ENCODE peak calls at places on chromosomes 7 and 10, in nine cellular contexts. V is activated CD4-positive, alpha-beta T cell treated with anti-CD3 and anti-CD28 coated beads, Interleukin-2, amount 10 ng/mL, durations not matched to agents 7 days and 5 days; B is naive thymus-derived CD4-positive, alpha-beta T cell; Y is EL; E is AG20443; P is endothelial cell of umbilical vein; O is NCI-H1092; R is ascending aorta; I is H7. L is an unnamed sample.

GRCh38 chr7:141073173-141073640 is 657 bp upstream of the TMEM178B start:
- DNase-seq in Y (peak), V (no peak), P (peak), R (no peak), E (peak), O (peak), I (peak), B (no peak), L (peak)

GRCh38 chr7:4010206-4010605 is 671.9 kb upstream of the FOXK1 start:
- DNase-seq in R (no peak), P (no peak), E (no peak), B (no peak), I (no peak), Y (no peak), O (no peak), V (no peak), L (no peak)

GRCh38 chr7:158975526-158976467 is 119.4 kb downstream of the DYNC2I1 start:
- DNase-seq in I (peak), R (no peak), E (no peak), B (no peak), P (no peak), Y (no peak), V (peak), O (no peak), L (no peak)

GRCh38 chr7:28954446-28954845 is 3.7 kb downstream of the TRIL start:
- DNase-seq in B (no peak), R (no peak), E (no peak), I (no peak), O (no peak), Y (no peak), P (no peak), V (no peak), L (no peak)

GRCh38 chr10:71982269-71983178 is 18.3 kb downstream of the CHST3 start:
- DNase-seq in I (peak), V (no peak), P (no peak), R (no peak), O (no peak), Y (no peak), B (no peak), E (no peak), L (peak)

GRCh38 chr10:44983066-44983894 is 4.7 kb upstream of the DEPP1 start:
- DNase-seq in P (no peak), V (no peak), O (no peak), I (no peak), Y (no peak), R (peak), E (no peak), B (no peak), L (no peak)

GRCh38 chr10:72740526-72740925 is 48.6 kb downstream of the MCU start:
- DNase-seq in P (peak), Y (peak), E (peak), I (peak), R (no peak), V (no peak), O (no peak), B (no peak), L (no peak)

GRCh38 chr10:86888585-86889381 is 68.6 kb downstream of the MMRN2 start:
- DNase-seq in P (peak), I (no peak), Y (peak), B (no peak), O (no peak), E (peak), R (no peak), V (no peak), L (peak)

GRCh38 chr7:150404172-150404784 is 25.1 kb downstream of the ZNF775 start:
- DNase-seq in B (peak), R (peak), O (no peak), P (peak), I (no peak), Y (no peak), E (no peak), V (no peak), L (no peak)

GRCh38 chr10:91805110-91805825 is 7.0 kb downstream of the TNKS2 start:
- DNase-seq in R (no peak), E (no peak), P (no peak), B (no peak), V (no peak), Y (no peak), I (no peak), O (no peak), L (no peak)